ENCODE peak calls at places on chromosomes 12 and 14, in ten cellular contexts. B is mesenchymal stem cell, K is endothelial cell of umbilical vein, O is hepatocyte, Y is gastrocnemius medialis, H is adrenal gland, V is lower lobe of right lung, M is BJ, J is HepG2, W is psoas muscle. R is an unnamed sample. For H3K36me3 and H3K27me3, the result is how much of the 10 kb centered on the place peaks cover.

GRCh38 chr12:68613209-68613904 is 2.7 kb downstream of the RAP1B start:
- DNase-seq in B (no peak), K (no peak), O (peak), Y (no peak), H (no peak), V (no peak), M (no peak), J (no peak), W (no peak), R (no peak)

GRCh38 chr12:34391771-34392581 is 369.7 kb downstream of the ALG10 start:
- DNase-seq in B (no peak), K (no peak), O (no peak), Y (no peak), H (no peak), V (peak), M (no peak), J (no peak), W (peak), R (peak)

GRCh38 chr14:42429401-42429800 is 822.7 kb downstream of the LRFN5 start:
- DNase-seq in B (no peak), K (no peak), O (no peak), Y (no peak), H (no peak), V (no peak), M (no peak), J (no peak), W (no peak), R (no peak)

GRCh38 chr14:91410781-91411536 is 6.7 kb downstream of the CCDC88C start:
- DNase-seq in B (no peak), K (no peak), O (no peak), Y (no peak), H (no peak), V (no peak), M (no peak), J (no peak), W (no peak), R (no peak)

GRCh38 chr12:121793836-121794531 is 496 bp upstream of the RHOF start:
- DNase-seq in B (peak), K (peak), O (peak), Y (peak), H (peak), V (peak), M (no peak), J (peak), W (peak), R (peak)

GRCh38 chr12:131800594-131801135 is 27.5 kb upstream of the MMP17 start:
- DNase-seq in B (no peak), K (no peak), O (no peak), Y (no peak), H (no peak), V (no peak), M (no peak), J (no peak), W (no peak), R (no peak)

GRCh38 chr14:56004807-56005579 is 113.2 kb upstream of the PELI2 start:
- DNase-seq in B (peak), K (peak), O (peak), Y (no peak), H (no peak), V (peak), M (peak), J (no peak), W (no peak), R (no peak)

GRCh38 chr14:57846631-57847030 is 19.3 kb downstream of the SLC35F4 start:
- DNase-seq in B (no peak), K (no peak), O (no peak), Y (no peak), H (no peak), V (no peak), M (no peak), J (no peak), W (no peak), R (no peak)

GRCh38 chr12:121953695-121954094 is 35.3 kb downstream of the CFAP251 start:
- DNase-seq in B (no peak), K (no peak), O (no peak), Y (no peak), H (no peak), V (no peak), M (no peak), J (peak), W (no peak), R (no peak)

GRCh38 chr14:90644882-90645281 is 171.3 kb downstream of the TTC7B start:
- DNase-seq in B (peak), K (no peak), O (peak), Y (peak), H (no peak), V (no peak), M (peak), J (peak), W (peak), R (no peak)

GRCh38 chr14:22319526-22320352 is 269.3 kb downstream of the DAD1 start:
- DNase-seq in B (peak), K (peak), O (peak), Y (peak), H (peak), V (no peak), M (no peak), J (peak), W (no peak), R (peak)

GRCh38 chr12:67910360-67911292 is 78.6 kb upstream of the IFNG-AS1 start:
- DNase-seq in B (peak), K (no peak), O (no peak), Y (peak), H (no peak), V (no peak), M (peak), J (no peak), W (no peak), R (no peak)

GRCh38 chr12:88393017-88393767 is 187.1 kb downstream of the KITLG start:
- DNase-seq in B (peak), K (peak), O (peak), Y (no peak), H (no peak), V (no peak), M (no peak), J (peak), W (no peak), R (peak)

GRCh38 chr14:48398675-48399282 is 723.4 kb upstream of the MDGA2 start:
- DNase-seq in B (peak), K (peak), O (peak), Y (no peak), H (peak), V (no peak), M (no peak), J (peak), W (no peak), R (peak)

GRCh38 chr14:92676448-92677086 is 71.9 kb downstream of the LGMN start:
- DNase-seq in B (no peak), K (no peak), O (no peak), Y (no peak), H (no peak), V (no peak), M (no peak), J (no peak), W (no peak), R (no peak)
- H3K4me3 ChIP-seq in B (no peak), K (no peak), O (no peak), Y (no peak), H (no peak), V (no peak), M (no peak), J (no peak), W (no peak), R (no peak)

DNA sequence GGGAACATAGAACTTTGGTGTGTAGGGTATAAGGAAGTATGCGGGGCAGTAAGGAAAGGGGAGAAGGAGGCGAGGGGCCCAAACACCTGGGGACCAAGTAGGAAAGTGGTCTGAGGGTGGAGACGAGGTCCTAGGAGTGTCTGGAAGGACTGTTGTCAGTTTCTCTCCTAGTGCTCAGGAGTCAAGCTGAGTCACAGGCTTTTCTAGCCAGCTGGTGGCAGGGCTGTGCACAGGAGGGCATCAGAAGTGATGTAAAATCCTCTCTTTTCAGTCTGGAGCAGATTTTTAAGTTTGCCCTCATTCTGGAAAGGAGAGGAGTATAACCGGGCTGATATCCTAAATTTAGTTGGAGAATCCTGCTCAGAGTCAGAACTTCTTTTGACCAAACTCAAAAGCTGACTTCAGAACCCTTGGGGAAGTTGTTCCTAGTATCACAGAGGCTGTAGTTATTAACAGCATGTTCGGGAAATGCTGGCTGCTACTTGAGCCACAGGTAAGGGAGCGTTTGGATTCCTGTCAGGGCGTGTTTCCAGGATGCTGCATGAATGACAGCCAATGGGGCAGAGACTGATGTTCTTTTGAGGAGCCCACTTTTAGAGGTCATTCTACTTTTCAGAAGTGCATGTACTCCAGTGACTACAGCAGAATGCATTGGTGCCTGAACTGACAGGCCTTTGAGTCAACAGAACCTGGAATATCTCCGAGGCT is 19.3 kb downstream of the ZNF664 start:
- DNase-seq in B (no peak), K (no peak), O (no peak), Y (no peak), H (no peak), V (no peak), M (no peak), J (no peak), W (no peak), R (no peak)
- H3K36me3 ChIP-seq in B (under half), K (under half), O (under half), Y (under half), H (under half), V (under half), M (under half), J (half or more), W (under half), R (under half)

GRCh38 chr14:104544362-104544761 is 35.2 kb upstream of the C14orf180 start:
- DNase-seq in B (no peak), K (no peak), O (no peak), Y (no peak), H (no peak), V (no peak), M (no peak), J (no peak), W (no peak), R (no peak)

GRCh38 chr14:104546591-104547309 is 32.8 kb upstream of the C14orf180 start:
- DNase-seq in B (no peak), K (no peak), O (no peak), Y (no peak), H (no peak), V (no peak), M (no peak), J (no peak), W (no peak), R (no peak)

GRCh38 chr14:104546021-104546491 is 33.5 kb upstream of the C14orf180 start:
- DNase-seq in B (no peak), K (no peak), O (no peak), Y (no peak), H (peak), V (peak), M (no peak), J (no peak), W (no peak), R (peak)

GRCh38 chr14:104547310-104547997 is 32.1 kb upstream of the C14orf180 start:
- DNase-seq in B (no peak), K (no peak), O (no peak), Y (no peak), H (no peak), V (no peak), M (no peak), J (no peak), W (no peak), R (no peak)

DNA sequence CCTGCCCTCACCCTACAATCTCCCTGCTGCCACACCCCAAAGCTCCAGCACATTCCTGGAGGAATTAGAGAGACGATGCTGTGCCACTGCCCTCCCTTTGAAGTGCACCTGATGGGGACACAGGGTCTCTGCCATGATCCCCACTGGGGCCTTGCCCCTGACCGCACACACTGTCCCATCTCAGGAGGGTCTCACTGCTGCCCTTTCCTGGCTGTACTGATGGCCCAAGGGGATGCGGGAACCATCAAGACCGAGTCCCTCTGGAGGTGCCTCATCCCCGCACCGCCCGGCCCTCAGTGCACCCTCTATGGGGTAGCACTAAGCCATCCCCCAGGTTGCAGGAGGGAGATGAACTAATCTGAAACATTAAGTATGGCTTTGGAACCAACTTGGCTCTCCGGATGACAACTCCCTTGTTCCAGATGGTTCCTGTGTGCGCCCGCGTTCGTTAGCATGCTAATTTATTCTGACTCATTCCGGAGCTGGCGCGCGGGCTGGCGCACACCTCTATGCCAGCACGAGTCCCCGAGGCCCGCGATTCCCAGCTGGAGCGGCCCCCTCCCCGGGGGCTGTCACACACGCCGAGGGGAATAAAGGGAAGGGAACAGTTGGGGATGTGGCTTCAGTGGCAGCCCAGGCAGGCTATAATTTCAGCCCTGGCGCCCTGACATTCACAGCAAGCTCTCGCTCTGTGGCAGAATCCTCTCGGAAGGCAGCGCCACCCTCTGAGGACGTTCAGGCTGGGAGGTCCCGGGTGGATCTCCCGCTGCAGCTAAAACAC is 34.2 kb upstream of the C14orf180 start:
- DNase-seq in B (no peak), K (no peak), O (no peak), Y (no peak), H (no peak), V (no peak), M (no peak), J (no peak), W (no peak), R (peak)
- H3K27me3 ChIP-seq in B (half or more), K (under half), O (under half), Y (under half), H (under half), V (under half), M (under half), J (half or more), W (under half), R (under half)

GRCh38 chr12:95759039-95759438 is 31.5 kb downstream of the NTN4 start:
- DNase-seq in B (no peak), K (no peak), O (no peak), Y (no peak), H (no peak), V (no peak), M (no peak), J (no peak), W (no peak), R (no peak)
- H3K4me3 ChIP-seq in B (no peak), K (no peak), O (no peak), Y (no peak), H (no peak), V (no peak), M (no peak), J (no peak), W (no peak), R (no peak)

GRCh38 chr12:50747817-50748216 is 16.1 kb upstream of the ATF1 start:
- DNase-seq in B (peak), K (no peak), O (peak), Y (no peak), H (no peak), V (no peak), M (no peak), J (no peak), W (no peak), R (no peak)

GRCh38 chr12:50740307-50740706 is 23.6 kb upstream of the ATF1 start:
- DNase-seq in B (no peak), K (no peak), O (no peak), Y (no peak), H (no peak), V (no peak), M (no peak), J (no peak), W (no peak), R (no peak)

GRCh38 chr12:50739611-50740010 is 24.3 kb upstream of the ATF1 start:
- DNase-seq in B (no peak), K (no peak), O (no peak), Y (no peak), H (no peak), V (no peak), M (no peak), J (no peak), W (no peak), R (no peak)

GRCh38 chr12:50745861-50746260 is 18.0 kb upstream of the ATF1 start:
- DNase-seq in B (no peak), K (no peak), O (no peak), Y (no peak), H (no peak), V (no peak), M (no peak), J (no peak), W (no peak), R (no peak)

GRCh38 chr12:50742776-50743175 is 21.1 kb upstream of the ATF1 start:
- DNase-seq in B (no peak), K (no peak), O (no peak), Y (no peak), H (no peak), V (no peak), M (no peak), J (no peak), W (no peak), R (no peak)
- H3K36me3 ChIP-seq in B (under half), K (under half), O (under half), Y (half or more), H (under half), V (half or more), M (under half), J (half or more), W (half or more), R (under half)

GRCh38 chr12:52605542-52605941 is 4.3 kb upstream of the KRT72 start:
- DNase-seq in B (no peak), K (no peak), O (no peak), Y (no peak), H (no peak), V (no peak), M (no peak), J (no peak), W (no peak), R (no peak)
- H3K27me3 ChIP-seq in B (half or more), K (under half), O (under half), Y (under half), H (under half), V (under half), M (under half), J (under half), W (under half), R (under half)